ENCODE peak calls at places on chromosomes 13 and 19, in ten cellular contexts. One of them, this sample, is unnamed.

GRCh38 chr19:43662487-43662886 is 7.5 kb downstream of the PLAUR start:
- DNase-seq in tibial nerve: no peak
- DNase-seq in choroid plexus epithelial cell: peak; percentile 47
- DNase-seq in uterus: no peak
- DNase-seq in H1: peak; percentile 46
- DNase-seq in AG10803: peak; percentile 11
- DNase-seq in astrocyte: no peak
- DNase-seq in naive thymus-derived CD4-positive, alpha-beta T cell: no peak
- DNase-seq in heart right ventricle: no peak
- DNase-seq in fibroblast of lung: no peak
- DNase-seq in this sample: no peak

GRCh38 chr19:7916137-7916907 is 1.7 kb downstream of the TGFBR3L start:
- DNase-seq in tibial nerve: no peak
- DNase-seq in choroid plexus epithelial cell: no peak
- DNase-seq in uterus: no peak
- DNase-seq in H1: peak; percentile 80
- DNase-seq in AG10803: no peak
- DNase-seq in astrocyte: no peak
- DNase-seq in naive thymus-derived CD4-positive, alpha-beta T cell: peak; percentile 53
- DNase-seq in heart right ventricle: no peak
- DNase-seq in fibroblast of lung: no peak
- DNase-seq in this sample: no peak

GRCh38 chr19:16067205-16067938 is 8.9 kb upstream of the TPM4 start:
- DNase-seq in tibial nerve: no peak
- DNase-seq in choroid plexus epithelial cell: peak; percentile 85
- DNase-seq in uterus: peak; percentile 88
- DNase-seq in H1: no peak
- DNase-seq in AG10803: peak; percentile 88
- DNase-seq in astrocyte: peak; percentile 91
- DNase-seq in naive thymus-derived CD4-positive, alpha-beta T cell: no peak
- DNase-seq in heart right ventricle: peak; percentile 55
- DNase-seq in fibroblast of lung: peak; percentile 96
- DNase-seq in this sample: peak; percentile 84

GRCh38 chr13:107192289-107192688 is 624.4 kb upstream of the ARGLU1 start:
- DNase-seq in tibial nerve: no peak
- DNase-seq in choroid plexus epithelial cell: peak; percentile 34
- DNase-seq in uterus: no peak
- DNase-seq in H1: no peak
- DNase-seq in AG10803: no peak
- DNase-seq in astrocyte: peak; percentile 48
- DNase-seq in naive thymus-derived CD4-positive, alpha-beta T cell: no peak
- DNase-seq in heart right ventricle: no peak
- DNase-seq in fibroblast of lung: no peak
- DNase-seq in this sample: no peak

GRCh38 chr19:7995756-7996155 is 9.7 kb downstream of the ELAVL1 start:
- DNase-seq in tibial nerve: no peak
- DNase-seq in choroid plexus epithelial cell: no peak
- DNase-seq in uterus: no peak
- DNase-seq in H1: no peak
- DNase-seq in AG10803: no peak
- DNase-seq in astrocyte: no peak
- DNase-seq in naive thymus-derived CD4-positive, alpha-beta T cell: no peak
- DNase-seq in heart right ventricle: no peak
- DNase-seq in fibroblast of lung: no peak
- DNase-seq in this sample: no peak

GRCh38 chr13:61898207-61898606 is 482.6 kb upstream of the PCDH20 start:
- DNase-seq in tibial nerve: no peak
- DNase-seq in choroid plexus epithelial cell: no peak
- DNase-seq in uterus: no peak
- DNase-seq in H1: no peak
- DNase-seq in AG10803: no peak
- DNase-seq in astrocyte: no peak
- DNase-seq in naive thymus-derived CD4-positive, alpha-beta T cell: no peak
- DNase-seq in heart right ventricle: no peak
- DNase-seq in fibroblast of lung: no peak
- DNase-seq in this sample: no peak

GRCh38 chr19:2887391-2887914 is 13.3 kb upstream of the ZNF57 start:
- DNase-seq in tibial nerve: peak; percentile 19
- DNase-seq in choroid plexus epithelial cell: peak; percentile 85
- DNase-seq in uterus: no peak
- DNase-seq in H1: peak; percentile 51
- DNase-seq in AG10803: peak; percentile 70
- DNase-seq in astrocyte: peak; percentile 32
- DNase-seq in naive thymus-derived CD4-positive, alpha-beta T cell: no peak
- DNase-seq in heart right ventricle: no peak
- DNase-seq in fibroblast of lung: peak; percentile 73
- DNase-seq in this sample: no peak

GRCh38 chr19:47697863-47698609 is 15.2 kb upstream of the EHD2 start:
- DNase-seq in tibial nerve: peak; percentile 56
- DNase-seq in choroid plexus epithelial cell: peak; percentile 90
- DNase-seq in uterus: peak; percentile 86
- DNase-seq in H1: peak; percentile 88
- DNase-seq in AG10803: peak; percentile 81
- DNase-seq in astrocyte: peak; percentile 51
- DNase-seq in naive thymus-derived CD4-positive, alpha-beta T cell: peak; percentile 41
- DNase-seq in heart right ventricle: peak; percentile 75
- DNase-seq in fibroblast of lung: peak; percentile 83
- DNase-seq in this sample: no peak

GRCh38 chr13:94598281-94598680 is 2.3 kb upstream of the TGDS start:
- DNase-seq in tibial nerve: no peak
- DNase-seq in choroid plexus epithelial cell: no peak
- DNase-seq in uterus: no peak
- DNase-seq in H1: no peak
- DNase-seq in AG10803: peak; percentile 2
- DNase-seq in astrocyte: peak; percentile 22
- DNase-seq in naive thymus-derived CD4-positive, alpha-beta T cell: no peak
- DNase-seq in heart right ventricle: no peak
- DNase-seq in fibroblast of lung: no peak
- DNase-seq in this sample: no peak

GRCh38 chr19:41911889-41912731 is 16.1 kb downstream of the ERFL start:
- DNase-seq in tibial nerve: no peak
- DNase-seq in choroid plexus epithelial cell: no peak
- DNase-seq in uterus: no peak
- DNase-seq in H1: no peak
- DNase-seq in AG10803: no peak
- DNase-seq in astrocyte: no peak
- DNase-seq in naive thymus-derived CD4-positive, alpha-beta T cell: no peak
- DNase-seq in heart right ventricle: no peak
- DNase-seq in fibroblast of lung: no peak
- DNase-seq in this sample: no peak

GRCh38 chr19:3513198-3514140 is 7.4 kb downstream of the FZR1 start:
- DNase-seq in tibial nerve: no peak
- DNase-seq in choroid plexus epithelial cell: no peak
- DNase-seq in uterus: no peak
- DNase-seq in H1: no peak
- DNase-seq in AG10803: no peak
- DNase-seq in astrocyte: no peak
- DNase-seq in naive thymus-derived CD4-positive, alpha-beta T cell: no peak
- DNase-seq in heart right ventricle: peak; percentile 52
- DNase-seq in fibroblast of lung: no peak
- DNase-seq in this sample: no peak

GRCh38 chr13:27962128-27962841 is 6.8 kb downstream of the CDX2 start:
- DNase-seq in tibial nerve: no peak
- DNase-seq in choroid plexus epithelial cell: no peak
- DNase-seq in uterus: no peak
- DNase-seq in H1: peak; percentile 61
- DNase-seq in AG10803: no peak
- DNase-seq in astrocyte: no peak
- DNase-seq in naive thymus-derived CD4-positive, alpha-beta T cell: no peak
- DNase-seq in heart right ventricle: no peak
- DNase-seq in fibroblast of lung: no peak
- DNase-seq in this sample: no peak

GRCh38 chr13:27961227-27962085 is 7.7 kb downstream of the CDX2 start:
- DNase-seq in tibial nerve: no peak
- DNase-seq in choroid plexus epithelial cell: no peak
- DNase-seq in uterus: no peak
- DNase-seq in H1: no peak
- DNase-seq in AG10803: no peak
- DNase-seq in astrocyte: no peak
- DNase-seq in naive thymus-derived CD4-positive, alpha-beta T cell: no peak
- DNase-seq in heart right ventricle: no peak
- DNase-seq in fibroblast of lung: no peak
- DNase-seq in this sample: no peak

GRCh38 chr13:27959976-27960361 is 9.1 kb downstream of the CDX2 start:
- DNase-seq in tibial nerve: no peak
- DNase-seq in choroid plexus epithelial cell: no peak
- DNase-seq in uterus: no peak
- DNase-seq in H1: no peak
- DNase-seq in AG10803: no peak
- DNase-seq in astrocyte: no peak
- DNase-seq in naive thymus-derived CD4-positive, alpha-beta T cell: no peak
- DNase-seq in heart right ventricle: no peak
- DNase-seq in fibroblast of lung: no peak
- DNase-seq in this sample: no peak

GRCh38 chr13:27958928-27959539 is 10.1 kb downstream of the CDX2 start:
- DNase-seq in tibial nerve: no peak
- DNase-seq in choroid plexus epithelial cell: no peak
- DNase-seq in uterus: no peak
- DNase-seq in H1: no peak
- DNase-seq in AG10803: no peak
- DNase-seq in astrocyte: no peak
- DNase-seq in naive thymus-derived CD4-positive, alpha-beta T cell: no peak
- DNase-seq in heart right ventricle: no peak
- DNase-seq in fibroblast of lung: no peak
- DNase-seq in this sample: no peak

GRCh38 chr13:27960362-27961226 is 8.5 kb downstream of the CDX2 start:
- DNase-seq in tibial nerve: no peak
- DNase-seq in choroid plexus epithelial cell: peak; percentile 43
- DNase-seq in uterus: no peak
- DNase-seq in H1: peak; percentile 95
- DNase-seq in AG10803: peak; percentile 12
- DNase-seq in astrocyte: no peak
- DNase-seq in naive thymus-derived CD4-positive, alpha-beta T cell: no peak
- DNase-seq in heart right ventricle: peak; percentile 52
- DNase-seq in fibroblast of lung: peak; percentile 13
- DNase-seq in this sample: no peak
- H3K4me3 ChIP-seq in tibial nerve: peak overlapping the region; percentile 47
- H3K4me3 ChIP-seq in choroid plexus epithelial cell: no peak overlapping the region
- H3K4me3 ChIP-seq in uterus: no peak overlapping the region
- H3K4me3 ChIP-seq in H1: peak overlapping the region; percentile 26
- H3K4me3 ChIP-seq in AG10803: peak overlapping the region; percentile 26
- H3K4me3 ChIP-seq in astrocyte: no peak overlapping the region
- H3K4me3 ChIP-seq in naive thymus-derived CD4-positive, alpha-beta T cell: no peak overlapping the region
- H3K4me3 ChIP-seq in heart right ventricle: peak overlapping the region; percentile 38
- H3K4me3 ChIP-seq in fibroblast of lung: no peak overlapping the region
- H3K4me3 ChIP-seq in this sample: peak overlapping the region; percentile 60

DNA sequence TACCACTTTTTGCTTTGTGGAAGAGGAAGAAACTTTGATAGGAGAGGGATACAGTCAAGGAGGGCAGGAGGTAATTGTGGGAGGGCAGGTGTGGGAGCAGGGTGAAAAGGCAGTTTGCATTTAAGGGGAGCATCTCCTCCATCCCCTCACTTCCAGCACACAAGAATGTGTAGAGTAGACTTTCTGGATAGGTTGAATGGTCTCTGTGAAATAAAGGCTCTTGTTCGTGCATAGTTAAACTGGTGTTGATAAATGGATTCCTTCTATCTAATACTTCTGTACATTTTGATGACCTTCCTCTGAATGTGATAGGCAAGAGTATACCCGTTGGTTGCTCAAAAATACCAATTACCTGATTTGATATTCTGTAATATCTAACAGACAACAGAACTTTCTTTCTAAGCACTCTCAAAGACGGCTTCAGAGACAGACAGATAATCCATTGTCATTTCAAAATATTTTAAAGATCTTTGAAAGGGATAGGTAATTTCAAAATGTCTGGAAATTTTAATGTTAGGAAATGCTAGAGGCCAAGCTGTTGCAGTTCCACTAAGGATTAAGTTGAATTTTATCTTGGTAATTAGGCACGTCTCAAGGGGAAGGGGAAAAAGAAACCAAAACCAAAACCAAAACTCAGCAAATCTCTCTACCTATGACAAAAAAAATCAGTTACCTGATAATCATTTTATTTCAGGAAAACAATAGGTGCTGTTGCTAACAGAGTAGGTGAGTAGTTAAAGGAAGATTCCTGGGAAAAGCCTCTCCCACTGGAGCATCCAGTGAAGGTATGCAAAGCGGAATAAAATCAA is 302.6 kb downstream of the COG6 start:
- DNase-seq in tibial nerve: no peak
- DNase-seq in choroid plexus epithelial cell: no peak
- DNase-seq in uterus: no peak
- DNase-seq in H1: no peak
- DNase-seq in AG10803: no peak
- DNase-seq in astrocyte: no peak
- DNase-seq in naive thymus-derived CD4-positive, alpha-beta T cell: no peak
- DNase-seq in heart right ventricle: no peak
- DNase-seq in fibroblast of lung: no peak
- DNase-seq in this sample: no peak
- H3K4me3 ChIP-seq in tibial nerve: no peak overlapping the region
- H3K4me3 ChIP-seq in choroid plexus epithelial cell: no peak overlapping the region
- H3K4me3 ChIP-seq in uterus: no peak overlapping the region
- H3K4me3 ChIP-seq in H1: no peak overlapping the region
- H3K4me3 ChIP-seq in AG10803: no peak overlapping the region
- H3K4me3 ChIP-seq in astrocyte: no peak overlapping the region
- H3K4me3 ChIP-seq in naive thymus-derived CD4-positive, alpha-beta T cell: peak overlapping the region; percentile 50
- H3K4me3 ChIP-seq in heart right ventricle: no peak overlapping the region
- H3K4me3 ChIP-seq in fibroblast of lung: no peak overlapping the region
- H3K4me3 ChIP-seq in this sample: no peak overlapping the region

GRCh38 chr19:13100031-13100588 is 2.5 kb downstream of the LYL1 start:
- DNase-seq in tibial nerve: no peak
- DNase-seq in choroid plexus epithelial cell: no peak
- DNase-seq in uterus: no peak
- DNase-seq in H1: no peak
- DNase-seq in AG10803: peak; percentile 60
- DNase-seq in astrocyte: no peak
- DNase-seq in naive thymus-derived CD4-positive, alpha-beta T cell: peak; percentile 43
- DNase-seq in heart right ventricle: no peak
- DNase-seq in fibroblast of lung: no peak
- DNase-seq in this sample: no peak
- H3K4me3 ChIP-seq in tibial nerve: peak overlapping the region; percentile 57
- H3K4me3 ChIP-seq in choroid plexus epithelial cell: no peak overlapping the region
- H3K4me3 ChIP-seq in uterus: no peak overlapping the region
- H3K4me3 ChIP-seq in H1: no peak overlapping the region
- H3K4me3 ChIP-seq in AG10803: no peak overlapping the region
- H3K4me3 ChIP-seq in astrocyte: no peak overlapping the region
- H3K4me3 ChIP-seq in naive thymus-derived CD4-positive, alpha-beta T cell: peak overlapping the region; percentile 74
- H3K4me3 ChIP-seq in heart right ventricle: peak overlapping the region; percentile 65
- H3K4me3 ChIP-seq in fibroblast of lung: no peak overlapping the region
- H3K4me3 ChIP-seq in this sample: no peak overlapping the region

DNA sequence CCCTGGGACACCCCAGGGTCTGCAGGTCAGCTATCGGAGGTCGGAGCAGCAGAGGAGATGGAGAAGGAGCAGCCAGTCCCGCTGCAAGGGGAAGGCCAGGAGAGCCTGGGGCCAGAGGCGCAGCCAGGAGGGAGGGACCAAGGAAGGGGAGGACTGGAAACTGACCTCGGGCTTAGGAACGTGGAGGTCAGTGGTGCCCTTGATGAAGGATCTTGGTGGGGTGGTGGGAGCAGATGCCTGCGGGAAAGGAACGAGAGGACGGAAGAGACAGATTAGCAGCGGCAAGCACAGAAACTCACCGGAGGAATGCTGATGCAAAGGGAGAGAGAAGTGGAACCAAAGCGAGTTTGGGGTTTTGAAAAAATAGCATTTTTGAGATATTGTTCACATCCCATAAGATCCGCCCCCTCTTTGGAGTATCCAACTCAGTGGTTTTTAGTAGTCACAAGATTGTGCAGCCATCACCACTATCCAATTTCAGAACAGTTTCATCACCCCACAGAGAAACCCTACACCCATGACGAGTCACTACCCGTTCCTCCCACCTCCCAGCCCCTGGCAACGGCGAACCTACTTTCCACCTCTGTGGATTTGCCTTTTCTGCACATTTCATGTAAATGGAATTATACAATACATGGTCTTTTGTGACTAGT is 22.1 kb downstream of the PLEKHF1 start:
- DNase-seq in tibial nerve: peak; percentile 67
- DNase-seq in choroid plexus epithelial cell: peak; percentile 99
- DNase-seq in uterus: peak; percentile 83
- DNase-seq in H1: no peak
- DNase-seq in AG10803: peak; percentile 99
- DNase-seq in astrocyte: peak; percentile 99
- DNase-seq in naive thymus-derived CD4-positive, alpha-beta T cell: no peak
- DNase-seq in heart right ventricle: no peak
- DNase-seq in fibroblast of lung: peak; percentile 99
- DNase-seq in this sample: no peak
- H3K4me3 ChIP-seq in tibial nerve: peak overlapping the region; percentile 32
- H3K4me3 ChIP-seq in choroid plexus epithelial cell: peak overlapping the region; percentile 46
- H3K4me3 ChIP-seq in uterus: peak overlapping the region; percentile 9
- H3K4me3 ChIP-seq in H1: no peak overlapping the region
- H3K4me3 ChIP-seq in AG10803: peak overlapping the region; percentile 68
- H3K4me3 ChIP-seq in astrocyte: peak overlapping the region; percentile 43
- H3K4me3 ChIP-seq in naive thymus-derived CD4-positive, alpha-beta T cell: no peak overlapping the region
- H3K4me3 ChIP-seq in heart right ventricle: no peak overlapping the region
- H3K4me3 ChIP-seq in fibroblast of lung: peak overlapping the region; percentile 57
- H3K4me3 ChIP-seq in this sample: peak overlapping the region; percentile 28

This sample was measured in thoracic aorta.